ENCODE peak calls at places on chromosome X, in six cellular contexts. S, P, Y, Z, N and V are unnamed samples.

GRCh38 chrX:22186165-22186564 is 86.5 kb upstream of the CBLL2 start:
- DNase-seq in S (no peak), P (no peak), Y (no peak), Z (no peak), N (no peak), V (no peak)

GRCh38 chrX:81120936-81121351 is 80.8 kb downstream of the HMGN5 start:
- DNase-seq in S (peak; percentile 55), P (no peak), Y (peak; percentile 60), Z (peak; percentile 9), N (peak; percentile 2), V (peak; percentile 38)

GRCh38 chrX:154714925-154715324 is 36.0 kb downstream of the GAB3 start:
- DNase-seq in S (peak; percentile 66), P (no peak), Y (peak; percentile 52), Z (peak; percentile 16), N (peak; percentile 21), V (peak; percentile 51)

GRCh38 chrX:118839334-118839958 is 15.8 kb downstream of the ZCCHC12 start:
- DNase-seq in S (peak; percentile 76), P (peak; percentile 26), Y (peak; percentile 81), Z (peak; percentile 38), N (peak; percentile 33), V (peak; percentile 13)

GRCh38 chrX:136975642-136976518 is 57.9 kb downstream of the GPR101 start:
- DNase-seq in S (no peak), P (no peak), Y (no peak), Z (no peak), N (no peak), V (no peak)

GRCh38 chrX:37942170-37942569 is 64.2 kb upstream of the SYTL5 start:
- DNase-seq in S (no peak), P (no peak), Y (no peak), Z (no peak), N (no peak), V (no peak)

GRCh38 chrX:26762253-26762652 is 546.3 kb downstream of the MAGEB5 start:
- DNase-seq in S (no peak), P (no peak), Y (no peak), Z (no peak), N (no peak), V (no peak)

GRCh38 chrX:2577844-2578444 is 77.2 kb upstream of the DHRSX start:
- DNase-seq in S (no peak), P (no peak), Y (peak; percentile 21), Z (no peak), N (no peak), V (no peak)

GRCh38 chrX:120302434-120302833 is 8.8 kb downstream of the TMEM255A start:
- DNase-seq in S (no peak), P (peak; percentile 23), Y (peak; percentile 55), Z (no peak), N (no peak), V (peak; percentile 43)

GRCh38 chrX:132651411-132652086 is 162.7 kb upstream of the MBNL3 start:
- DNase-seq in S (no peak), P (no peak), Y (peak; percentile 9), Z (no peak), N (no peak), V (no peak)

GRCh38 chrX:19883878-19884277 is 3.5 kb downstream of the SH3KBP1 start:
- DNase-seq in S (no peak), P (peak; percentile 12), Y (peak; percentile 51), Z (no peak), N (no peak), V (no peak)

GRCh38 chrX:11531226-11531625 is 134.5 kb downstream of the ARHGAP6 start:
- DNase-seq in S (no peak), P (no peak), Y (no peak), Z (no peak), N (no peak), V (no peak)

GRCh38 chrX:21176927-21177571 is 197.2 kb upstream of the CNKSR2 start:
- DNase-seq in S (no peak), P (no peak), Y (no peak), Z (no peak), N (no peak), V (no peak)

GRCh38 chrX:106783716-106784115 is 18.8 kb upstream of the TBC1D8B start:
- DNase-seq in S (no peak), P (no peak), Y (no peak), Z (no peak), N (no peak), V (no peak)

GRCh38 chrX:70452143-70452733 is 7.6 kb downstream of the DLG3 start:
- DNase-seq in S (peak; percentile 62), P (peak; percentile 21), Y (peak; percentile 74), Z (peak; percentile 41), N (peak; percentile 28), V (peak; percentile 41)